ENCODE peak calls at places on chromosomes 12 and 14, in nine cellular contexts. E is posterior vena cava, S is AG04449, G is hippocampal formation, V is NCI-H1092, H is heart left ventricle, A is astrocyte of the cerebellum, I is left lobe of liver, R is mesenchymal stem cell. Z is an unnamed sample.

GRCh38 chr14:93962701-93963601 is 13.4 kb downstream of the ASB2 start:
- DNase-seq in V (no peak), G (no peak), S (no peak), E (no peak), R (peak), H (peak), A (no peak), I (no peak), Z (no peak)

GRCh38 chr14:75279153-75279738 is 618 bp downstream of the FOS start:
- DNase-seq in S (no peak), E (peak), R (peak), A (no peak), G (peak), H (peak), V (peak), I (peak), Z (no peak)

GRCh38 chr14:90408713-90409112 is 11.9 kb downstream of the CALM1 start:
- DNase-seq in G (no peak), A (no peak), S (no peak), R (peak), V (no peak), E (no peak), I (no peak), H (no peak), Z (no peak)

GRCh38 chr14:101937926-101938767 is 26.2 kb upstream of the DYNC1H1 start:
- DNase-seq in I (no peak), A (no peak), G (no peak), V (no peak), S (no peak), H (no peak), E (peak), R (no peak), Z (no peak)

GRCh38 chr12:126397071-126397571 is 1331.9 kb downstream of the AACS start:
- DNase-seq in V (no peak), A (no peak), S (no peak), R (no peak), I (no peak), E (no peak), H (no peak), G (peak), Z (no peak)

GRCh38 chr12:114131824-114132223 is 165.7 kb upstream of the RBM19 start:
- DNase-seq in R (no peak), S (no peak), I (no peak), E (no peak), H (no peak), G (no peak), A (no peak), V (no peak), Z (no peak)

GRCh38 chr12:131901431-131902331 is 7.3 kb downstream of the ULK1 start:
- DNase-seq in R (no peak), S (no peak), A (no peak), H (peak), G (no peak), E (no peak), V (no peak), I (no peak), Z (no peak)

GRCh38 chr14:26917086-26917485 is 319.3 kb upstream of the NOVA1 start:
- DNase-seq in S (no peak), H (no peak), A (peak), R (peak), V (no peak), I (no peak), E (no peak), G (no peak), Z (no peak)

GRCh38 chr12:29148958-29149690 is at the start of gene FAR2:
- DNase-seq in V (peak), S (no peak), I (no peak), H (peak), A (no peak), G (no peak), E (peak), R (peak), Z (no peak)

GRCh38 chr12:109678732-109679131 is 34.9 kb upstream of the FAM222A start:
- DNase-seq in S (no peak), R (no peak), G (no peak), H (no peak), E (no peak), A (no peak), I (no peak), V (no peak), Z (no peak)

GRCh38 chr14:74960702-74961101 is 5.3 kb upstream of the PGF start:
- DNase-seq in G (no peak), R (no peak), E (peak), S (no peak), H (no peak), A (no peak), V (no peak), I (no peak), Z (no peak)

GRCh38 chr14:36505193-36505815 is 14.7 kb downstream of the NKX2-1 start:
- DNase-seq in R (no peak), G (no peak), H (no peak), E (no peak), I (no peak), A (no peak), S (no peak), V (peak), Z (no peak)

GRCh38 chr12:57196439-57196838 is 20.2 kb upstream of the NXPH4 start:
- DNase-seq in E (no peak), S (no peak), I (no peak), H (no peak), V (no peak), A (no peak), G (peak), R (no peak), Z (no peak)

GRCh38 chr14:78425332-78425731 is 255.2 kb downstream of the NRXN3 start:
- DNase-seq in A (no peak), G (no peak), S (no peak), I (no peak), R (no peak), V (no peak), H (no peak), E (no peak), Z (no peak)

GRCh38 chr14:101072945-101073597 is 169.5 kb upstream of the RTL1 start:
- DNase-seq in I (peak), G (no peak), H (no peak), E (peak), R (peak), V (peak), S (peak), A (peak), Z (peak)

GRCh38 chr14:65462411-65462810 is 49.9 kb downstream of the FUT8 start:
- DNase-seq in G (no peak), I (no peak), E (no peak), A (peak), R (no peak), V (no peak), H (no peak), S (peak), Z (peak)

GRCh38 chr12:55499231-55499630 is 7.1 kb downstream of the OR6C68 start:
- DNase-seq in E (no peak), R (no peak), S (no peak), I (no peak), V (no peak), H (no peak), A (no peak), G (no peak), Z (no peak)

GRCh38 chr14:100019156-100019882 is 45.9 kb upstream of the EVL start:
- DNase-seq in H (no peak), E (no peak), G (no peak), S (no peak), V (no peak), R (peak), A (no peak), I (no peak), Z (no peak)

GRCh38 chr12:34526946-34527345 is 504.6 kb downstream of the ALG10 start:
- DNase-seq in G (no peak), E (no peak), I (no peak), H (no peak), A (no peak), R (no peak), S (no peak), V (no peak), Z (no peak)

GRCh38 chr14:77691259-77691658 is 16.6 kb downstream of the ALKBH1 start:
- DNase-seq in V (no peak), H (peak), E (no peak), R (no peak), G (no peak), A (no peak), I (no peak), S (no peak), Z (no peak)

GRCh38 chr12:99278899-99279298 is 368.7 kb upstream of the GARIN6 start:
- DNase-seq in V (no peak), H (no peak), G (no peak), S (no peak), I (no peak), A (no peak), R (no peak), E (no peak), Z (no peak)

GRCh38 chr12:116160196-116160595 is 117.3 kb downstream of the MED13L start:
- DNase-seq in E (no peak), S (no peak), G (no peak), A (no peak), H (no peak), I (no peak), V (no peak), R (peak), Z (peak)

GRCh38 chr14:22555573-22556011 is 33.4 kb downstream of the DAD1 start:
- DNase-seq in H (no peak), I (no peak), V (no peak), G (no peak), A (no peak), R (no peak), S (no peak), E (no peak), Z (peak)

GRCh38 chr12:28507055-28507454 is 316.8 kb downstream of the CCDC91 start:
- DNase-seq in H (no peak), G (no peak), S (peak), R (no peak), A (peak), V (no peak), I (no peak), E (no peak), Z (no peak)

GRCh38 chr12:89575405-89575804 is 49.6 kb upstream of the POC1B start:
- DNase-seq in S (no peak), E (no peak), V (no peak), G (no peak), A (no peak), R (peak), I (no peak), H (no peak), Z (no peak)

GRCh38 chr12:24822121-24822899 is 126.6 kb downstream of the BCAT1 start:
- DNase-seq in I (no peak), G (no peak), E (no peak), A (peak), V (no peak), R (peak), H (no peak), S (peak), Z (peak)